ENCODE peak calls at places on chromosomes 1 and 21, in eight cellular contexts. L, R, B, U, G, P, A and M are unnamed samples.

GRCh38 chr1:9270290-9270900 is 22.3 kb upstream of the SPSB1 start:
- DNase-seq in L (no peak), B (no peak), U (no peak), A (no peak), P (no peak), G (no peak), R (no peak), M (no peak)

GRCh38 chr1:206662396-206663092 is 22.2 kb upstream of the MAPKAPK2 start:
- DNase-seq in G (no peak), R (no peak), A (no peak), L (no peak), B (no peak), U (no peak), P (no peak), M (no peak)

GRCh38 chr21:14119038-14119437 is 91.7 kb downstream of the LIPI start:
- DNase-seq in R (no peak), B (no peak), U (no peak), G (no peak), L (no peak), A (no peak), P (no peak), M (no peak)

GRCh38 chr1:160284782-160285344 is at the start of gene PEX19:
- DNase-seq in P (peak), B (peak), G (peak), L (peak), R (peak), U (peak), A (peak), M (peak)

GRCh38 chr1:74835046-74835445 is 102.1 kb downstream of the TYW3 start:
- DNase-seq in A (no peak), L (no peak), G (no peak), P (no peak), R (no peak), U (no peak), B (no peak), M (no peak)

GRCh38 chr1:116508984-116509980 is 61.5 kb downstream of the CD58 start:
- DNase-seq in P (no peak), L (no peak), G (no peak), B (no peak), R (no peak), U (no peak), A (no peak), M (no peak)

GRCh38 chr1:197553281-197553680 is 222.0 kb downstream of the DENND1B start:
- DNase-seq in G (no peak), U (no peak), A (no peak), P (no peak), L (no peak), R (no peak), B (no peak), M (no peak)

GRCh38 chr1:40199126-40199525 is 37.9 kb downstream of the RLF start:
- DNase-seq in U (no peak), R (no peak), B (no peak), L (no peak), P (no peak), G (no peak), A (no peak), M (no peak)

GRCh38 chr1:227999056-227999930 is 7.5 kb upstream of the WNT3A start:
- DNase-seq in P (peak), A (no peak), G (peak), U (no peak), R (no peak), B (peak), L (no peak), M (peak)

GRCh38 chr1:165910764-165911421 is 83.5 kb downstream of the UCK2 start:
- DNase-seq in R (no peak), U (no peak), B (no peak), A (no peak), G (peak), L (no peak), P (no peak), M (no peak)

GRCh38 chr1:14924455-14925325 is 228.9 kb upstream of the TMEM51 start:
- DNase-seq in G (no peak), R (no peak), U (peak), L (no peak), P (peak), B (no peak), A (no peak), M (no peak)

GRCh38 chr1:59333626-59334277 is 36.9 kb downstream of the FGGY start:
- DNase-seq in U (no peak), P (no peak), A (no peak), L (no peak), R (no peak), B (no peak), G (no peak), M (no peak)

GRCh38 chr1:22539510-22540118 is 23.7 kb upstream of the EPHA8 start:
- DNase-seq in R (no peak), P (no peak), A (no peak), G (no peak), L (no peak), B (no peak), U (no peak), M (no peak)

GRCh38 chr1:246582301-246583055 is 16.2 kb downstream of the CNST start:
- DNase-seq in U (no peak), L (no peak), A (no peak), B (no peak), G (no peak), R (no peak), P (no peak), M (no peak)

GRCh38 chr1:17826165-17826488 is 71.0 kb downstream of the ACTL8 start:
- DNase-seq in U (no peak), L (peak), A (no peak), B (no peak), P (peak), R (no peak), G (no peak), M (no peak)

GRCh38 chr1:46800742-46801141 is 1.9 kb downstream of the CYP4B1 start:
- DNase-seq in A (no peak), L (no peak), B (no peak), P (no peak), R (no peak), G (no peak), U (no peak), M (no peak)

GRCh38 chr1:7962011-7962335 is 462 bp downstream of the PARK7 start:
- DNase-seq in R (no peak), U (no peak), G (no peak), L (no peak), P (no peak), B (no peak), A (no peak), M (no peak)

GRCh38 chr1:111422546-111423391 is 4.8 kb downstream of the OVGP1 start:
- DNase-seq in R (no peak), P (no peak), G (no peak), U (no peak), L (no peak), B (no peak), A (no peak), M (no peak)

GRCh38 chr1:203861379-203862184 is at the start of gene SNRPE:
- DNase-seq in A (peak), U (peak), B (peak), R (peak), G (peak), L (peak), P (peak), M (peak)